ENCODE peak calls at places on chromosomes 5 and 9, in five cellular contexts. B is fibroblast of lung; U is PC-3; N is effector memory CD4-positive, alpha-beta T cell; H is neuronal stem cell. C is an unnamed sample. For H3K9me3, the result is how much of the 10 kb centered on the place peaks cover.

GRCh38 chr5:72799721-72800120 is 16.7 kb upstream of the TNPO1 start:
- DNase-seq in B (no peak), U (no peak), H (no peak), N (no peak), C (no peak)

GRCh38 chr5:134100283-134101011 is 14.0 kb upstream of the TCF7 start:
- DNase-seq in N (peak), U (peak), B (peak), H (no peak), C (peak)

GRCh38 chr9:129414377-129415021 is 206.4 kb downstream of the C9orf50 start:
- DNase-seq in U (no peak), B (peak), N (peak), H (peak), C (peak)

GRCh38 chr5:42745426-42745825 is 11.2 kb upstream of the CCDC152 start:
- DNase-seq in B (no peak), U (peak), N (no peak), H (peak), C (no peak)

GRCh38 chr5:38845555-38846378 is at the start of gene OSMR:
- DNase-seq in U (peak), B (peak), N (no peak), H (peak), C (peak)

GRCh38 chr9:133098104-133098754 is 22.8 kb downstream of the RALGDS start:
- DNase-seq in H (no peak), U (no peak), N (no peak), B (no peak), C (no peak)

GRCh38 chr5:139391570-139392323 is 2.0 kb upstream of the MZB1 start:
- DNase-seq in H (no peak), N (no peak), U (peak), B (peak), C (peak)

GRCh38 chr9:123637596-123637939 is 281.6 kb downstream of the CRB2 start:
- DNase-seq in B (peak), U (no peak), N (no peak), H (no peak), C (no peak)

GRCh38 chr9:136400038-136400834 is at the start of gene SNAPC4:
- DNase-seq in H (peak), U (peak), B (peak), N (peak), C (peak)

GRCh38 chr5:17105744-17106450 is 111.5 kb upstream of the BASP1 start:
- DNase-seq in B (peak), H (no peak), U (peak), N (no peak), C (peak)

GRCh38 chr9:81031422-81032029 is 657.8 kb downstream of the TLE1 start:
- DNase-seq in U (no peak), B (peak), H (no peak), N (no peak), C (no peak)

GRCh38 chr9:16001856-16002255 is 449.0 kb downstream of the CCDC171 start:
- DNase-seq in B (peak), U (no peak), N (no peak), H (no peak), C (peak)

GRCh38 chr5:173689713-173690360 is 73.4 kb upstream of the BOD1 start:
- DNase-seq in U (no peak), H (no peak), N (no peak), B (no peak), C (no peak)

GRCh38 chr9:132955768-132956167 is 11.4 kb upstream of the TSC1 start:
- DNase-seq in B (no peak), U (no peak), N (no peak), H (no peak), C (no peak)

GRCh38 chr5:135053278-135053677 is 19.2 kb upstream of the PITX1 start:
- DNase-seq in B (no peak), N (no peak), H (no peak), U (no peak), C (no peak)

GRCh38 chr9:126857261-126857960 is 3.0 kb upstream of the ZBTB34 start:
- DNase-seq in B (no peak), H (no peak), U (peak), N (no peak), C (peak)

GRCh38 chr9:82456621-82457020 is 468.0 kb downstream of the SPATA31D1 start:
- DNase-seq in N (no peak), U (peak), H (no peak), B (peak), C (no peak)

GRCh38 chr5:133402781-133403180 is 209.6 kb downstream of the FSTL4 start:
- DNase-seq in B (no peak), H (no peak), N (no peak), U (no peak), C (no peak)

GRCh38 chr5:873328-873727 is 19.3 kb downstream of the BRD9 start:
- DNase-seq in B (no peak), N (no peak), H (no peak), U (no peak), C (no peak)

GRCh38 chr9:29203216-29203930 is 1630.1 kb upstream of the C9orf72 start:
- DNase-seq in U (peak), N (no peak), H (no peak), B (no peak), C (no peak)

GRCh38 chr9:107214381-107214780 is 68.7 kb upstream of the RAD23B start:
- DNase-seq in U (no peak), H (no peak), N (no peak), B (peak), C (no peak)

GRCh38 chr9:14692918-14693861 is at the start of gene ZDHHC21:
- DNase-seq in B (peak), H (peak), U (peak), N (peak), C (peak)

GRCh38 chr9:101119206-101119819 is 90.8 kb downstream of the PLPPR1 start:
- DNase-seq in U (peak), B (peak), N (no peak), H (peak), C (peak)

GRCh38 chr5:113330533-113331200 is 104.1 kb downstream of the TSSK1B start:
- DNase-seq in U (peak), N (no peak), H (no peak), B (peak), C (peak)

GRCh38 chr9:126860757-126861466 is 473 bp downstream of the ZBTB34 start:
- DNase-seq in B (peak), U (peak), N (no peak), H (no peak), C (peak)

GRCh38 chr9:36450110-36450732 is 50.2 kb upstream of the RNF38 start:
- DNase-seq in B (peak), H (peak), U (peak), N (no peak), C (peak)

GRCh38 chr9:33447404-33448158 is at the start of gene AQP3:
- DNase-seq in B (peak), U (peak), H (peak), N (peak), C (peak)

GRCh38 chr5:180251141-180251540 is 40.7 kb downstream of the MAPK9 start:
- DNase-seq in U (no peak), N (no peak), H (no peak), B (no peak), C (no peak)

GRCh38 chr5:180250329-180250728 is 41.3 kb upstream of the RASGEF1C start:
- DNase-seq in B (no peak), H (no peak), U (no peak), N (no peak), C (no peak)

GRCh38 chr5:180251887-180252286 is 40.0 kb downstream of the MAPK9 start:
- DNase-seq in B (no peak), N (no peak), H (no peak), U (no peak), C (no peak)

GRCh38 chr5:180253036-180253824 is 38.7 kb downstream of the MAPK9 start:
- DNase-seq in N (no peak), U (no peak), H (no peak), B (no peak), C (no peak)
- H3K9me3 ChIP-seq in N (under half), U (under half), H (half or more), B (under half), C (half or more)

DNA sequence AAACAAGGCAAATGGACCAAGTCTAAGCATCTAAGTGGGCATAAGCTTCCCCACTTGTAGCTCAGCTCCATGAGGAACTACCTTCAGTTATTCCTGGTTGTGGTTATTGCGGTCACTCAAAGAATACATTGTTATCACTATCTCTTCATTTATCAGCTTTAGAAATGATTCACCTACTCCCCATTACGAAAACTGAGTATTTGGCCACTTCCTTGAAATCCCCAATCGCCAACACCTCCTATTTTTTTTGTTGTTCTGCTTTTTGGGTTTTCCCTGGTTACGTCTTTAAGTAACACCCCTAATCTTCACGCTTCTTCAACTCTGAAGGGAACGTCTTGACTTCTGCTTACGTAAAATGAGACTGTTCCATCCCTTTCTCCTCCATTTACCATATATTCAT is 20.7 kb downstream of the MAPK9 start:
- DNase-seq in U (no peak), H (no peak), B (no peak), N (no peak), C (no peak)
- H3K9me3 ChIP-seq in U (under half), H (under half), B (under half), N (under half), C (half or more)

DNA sequence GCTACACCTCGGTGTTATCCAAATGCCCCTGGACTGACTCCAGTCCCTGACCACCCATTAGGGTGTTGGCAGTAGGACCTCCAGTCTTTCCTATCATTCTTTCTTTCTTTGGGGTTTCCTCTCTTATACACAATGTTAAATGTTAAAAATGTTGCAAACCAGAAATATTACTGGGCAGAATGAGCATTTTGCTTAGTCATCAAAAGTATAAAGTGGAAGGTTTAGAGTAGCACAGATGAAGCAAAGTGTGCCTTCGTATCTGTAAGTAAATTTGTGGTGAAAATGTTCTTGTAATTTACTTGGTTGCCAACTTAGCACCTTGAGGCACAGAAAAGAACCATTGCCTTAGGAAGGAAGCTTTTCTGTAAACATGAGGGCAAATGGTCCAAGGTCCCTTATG is 21.7 kb upstream of the UNC13B start:
- DNase-seq in B (no peak), H (no peak), N (no peak), U (no peak), C (no peak)
- H3K9me3 ChIP-seq in B (under half), H (under half), N (under half), U (under half), C (under half)

DNA sequence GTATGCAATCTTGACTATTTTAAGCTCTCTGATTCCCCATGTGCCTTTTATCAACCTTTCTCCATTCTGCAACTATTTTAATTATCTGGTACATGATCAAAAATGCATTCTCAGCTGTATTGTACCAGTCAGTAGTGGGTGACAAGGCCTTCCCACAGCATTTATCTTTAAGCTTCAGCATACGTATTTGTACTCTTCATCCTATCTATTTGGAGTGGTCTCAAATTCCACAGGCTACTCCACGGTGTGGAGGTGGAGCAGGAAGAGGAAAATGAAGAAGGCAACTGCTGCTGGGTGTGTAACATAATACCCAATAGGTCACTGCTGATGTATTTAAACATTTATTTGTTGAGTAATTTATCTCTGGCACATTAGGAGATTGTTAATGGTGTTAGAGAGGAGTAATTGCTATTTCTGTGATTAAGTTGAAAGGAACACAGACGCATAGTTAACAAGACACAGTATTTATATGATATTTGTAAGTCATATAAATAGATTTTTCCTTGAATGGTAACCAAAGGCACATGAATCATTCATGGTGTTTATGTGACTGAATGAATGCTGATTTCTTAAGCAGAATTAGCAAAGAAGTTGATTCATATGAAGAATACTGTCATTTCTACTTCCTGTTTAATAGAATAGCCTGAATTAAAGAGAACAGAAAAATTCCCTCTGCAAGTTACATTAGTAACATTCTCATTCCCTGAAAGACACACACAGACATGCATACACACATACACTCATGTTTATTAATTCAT is 153.8 kb upstream of the NR3C1 start:
- DNase-seq in B (peak), U (peak), N (no peak), H (no peak), C (peak)
- H3K9me3 ChIP-seq in B (under half), U (under half), N (under half), H (under half), C (under half)

GRCh38 chr9:137916540-137916939 is 39.0 kb downstream of the CACNA1B start:
- DNase-seq in N (no peak), B (no peak), U (no peak), H (no peak), C (peak)
- H3K9me3 ChIP-seq in N (under half), B (under half), U (under half), H (under half), C (under half)

GRCh38 chr5:141258464-141258863 is 13.3 kb downstream of the PCDHB15 start:
- DNase-seq in H (no peak), N (no peak), U (no peak), B (no peak), C (no peak)
- H3K9me3 ChIP-seq in H (under half), N (half or more), U (under half), B (under half), C (half or more)

DNA sequence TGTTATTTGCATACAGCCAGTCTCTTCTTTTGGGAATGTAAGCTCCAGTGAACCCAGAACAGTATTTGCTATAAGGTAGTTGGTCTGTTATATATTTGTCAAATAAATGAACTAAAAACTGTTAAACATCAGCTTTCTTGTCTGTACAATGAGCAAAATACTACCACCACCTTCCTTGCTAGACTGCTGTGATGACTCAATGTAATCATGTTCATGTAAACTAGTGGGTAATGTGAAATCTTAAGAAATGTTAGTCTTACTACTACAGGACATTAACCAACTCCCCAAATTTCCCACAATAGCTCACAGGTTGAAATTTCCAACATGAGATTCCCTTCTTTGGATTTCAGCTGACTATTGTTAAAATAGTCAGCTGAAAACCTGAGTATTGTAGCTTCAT is 176.1 kb downstream of the TRPM3 start:
- DNase-seq in B (peak), N (no peak), U (no peak), H (no peak), C (no peak)
- H3K9me3 ChIP-seq in B (under half), N (under half), U (under half), H (under half), C (under half)

GRCh38 chr5:140800816-140801493 is at the start of gene PCDHA3:
- DNase-seq in N (no peak), U (no peak), B (peak), H (no peak), C (no peak)

GRCh38 chr5:140806834-140807775 is at the start of gene PCDHA4:
- DNase-seq in U (peak), B (no peak), H (peak), N (no peak), C (no peak)

GRCh38 chr5:140801494-140801841 is 611 bp downstream of the PCDHA3 start:
- DNase-seq in B (no peak), N (no peak), U (no peak), H (no peak), C (no peak)

DNA sequence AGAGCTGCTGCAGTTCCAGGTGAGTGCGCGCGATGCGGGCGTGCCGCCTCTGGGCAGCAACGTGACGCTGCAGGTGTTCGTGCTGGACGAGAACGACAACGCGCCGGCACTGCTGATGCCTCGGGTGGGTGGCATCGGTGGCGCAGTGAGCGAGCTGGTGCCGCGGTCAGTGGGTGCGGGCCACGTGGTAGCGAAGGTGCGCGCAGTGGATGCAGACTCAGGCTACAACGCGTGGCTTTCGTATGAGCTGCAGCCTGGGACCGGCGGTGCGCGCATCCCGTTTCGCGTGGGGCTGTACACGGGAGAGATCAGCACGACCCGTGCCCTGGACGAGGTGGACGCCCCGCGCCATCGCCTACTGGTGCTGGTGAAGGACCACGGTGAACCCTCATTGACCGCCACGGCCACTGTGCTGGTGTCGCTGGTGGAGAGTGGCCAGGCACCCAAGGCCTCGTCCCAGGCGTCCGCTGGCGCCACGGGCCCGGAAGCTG is 2.0 kb downstream of the PCDHA3 start:
- DNase-seq in B (no peak), U (no peak), H (no peak), N (no peak), C (no peak)
- H3K9me3 ChIP-seq in B (under half), U (under half), H (under half), N (under half), C (under half)

DNA sequence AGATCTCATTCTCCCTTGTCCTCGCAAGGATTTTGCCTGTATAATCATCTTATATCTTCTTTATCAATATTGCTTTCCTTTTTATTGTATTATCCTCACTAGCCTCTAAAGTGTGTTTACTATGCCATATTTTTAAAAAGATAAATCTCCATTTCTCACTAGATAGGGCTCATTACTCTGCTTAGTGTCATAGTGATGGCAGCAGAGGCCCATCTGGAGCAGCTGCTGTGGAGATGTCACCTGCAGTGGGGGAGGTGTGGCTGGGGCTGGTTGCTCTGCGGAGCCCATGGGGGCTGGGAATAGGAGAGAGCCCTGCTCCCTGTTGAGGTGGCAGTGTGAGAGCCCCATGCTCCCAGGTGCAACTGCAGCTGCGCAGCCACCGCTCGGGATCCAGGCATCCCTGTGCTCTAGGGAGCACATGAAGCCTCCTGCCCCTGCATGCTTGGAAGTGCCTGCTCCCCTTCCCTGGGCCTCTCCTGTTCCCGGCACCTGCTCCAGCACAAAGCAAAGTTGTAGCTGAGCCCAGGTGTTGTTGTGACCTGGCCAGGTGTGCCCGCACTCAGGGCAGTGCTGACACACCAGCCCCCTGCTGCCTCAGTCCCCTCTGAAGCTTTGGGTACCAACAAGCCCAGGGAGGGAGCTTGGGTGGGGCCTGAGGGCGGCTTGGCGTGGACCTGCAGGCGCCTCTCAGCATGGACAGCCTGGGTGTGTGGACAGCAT is 144.6 kb upstream of the MRPS30 start:
- DNase-seq in B (no peak), H (no peak), N (no peak), U (no peak), C (no peak)
- H3K9me3 ChIP-seq in B (under half), H (under half), N (under half), U (under half), C (under half)

GRCh38 chr5:165844571-165844970 is 2339.2 kb downstream of the MAT2B start:
- DNase-seq in H (no peak), U (no peak), B (no peak), N (no peak), C (no peak)
- H3K9me3 ChIP-seq in H (under half), U (under half), B (under half), N (under half), C (under half)

C was measured in MG63.